ENCODE peak calls at places on chromosomes 4 and X, in nine cellular contexts. D is NCI-H82; O is activated CD4-positive, alpha-beta T cell treated with anti-CD3 and anti-CD28 coated beads for 36 hours; Z is mucosa of gallbladder; Y is AG04450; S is stimulated activated CD8-positive, alpha-beta memory T cell treated with anti-CD3 and anti-CD28 coated beads, Interleukin-15, amount 100 ng/mL, for 24 hours; K is ecto neural progenitor cell; C is GM12891; A is HFFc6. W is an unnamed sample.

GRCh38 chrX:140776320-140776719 is 66.8 kb downstream of the LINC00632 start:
- DNase-seq in D (no peak), C (no peak), O (no peak), A (no peak), Z (no peak), Y (no peak), S (no peak), K (no peak), W (no peak)

GRCh38 chrX:78725257-78725656 is 22.3 kb upstream of the LPAR4 start:
- DNase-seq in O (no peak), Z (no peak), S (no peak), D (no peak), Y (no peak), K (no peak), A (no peak), C (no peak), W (no peak)

GRCh38 chr4:102642571-102643298 is 118.0 kb downstream of the MANBA start:
- DNase-seq in S (no peak), D (no peak), O (no peak), C (no peak), K (no peak), Y (no peak), Z (no peak), A (peak; percentile 59), W (no peak)

GRCh38 chr4:36004231-36004851 is 240.0 kb downstream of the ARAP2 start:
- DNase-seq in D (no peak), O (no peak), S (no peak), A (no peak), Z (no peak), Y (no peak), K (no peak), C (no peak), W (no peak)

GRCh38 chr4:95505149-95505548 is 43.6 kb downstream of the UNC5C start:
- DNase-seq in S (no peak), O (no peak), K (no peak), C (no peak), Z (no peak), A (no peak), Y (peak; percentile 7), D (no peak), W (no peak)

GRCh38 chr4:186948361-186949291 is 225.0 kb upstream of the FAT1 start:
- DNase-seq in Z (no peak), A (peak; percentile 67), S (no peak), K (peak; percentile 74), D (peak; percentile 0), O (no peak), C (no peak), Y (no peak), W (no peak)

GRCh38 chr4:138861130-138861529 is 154.5 kb upstream of the NOCT start:
- DNase-seq in O (no peak), Y (no peak), K (no peak), S (no peak), D (no peak), C (no peak), Z (no peak), A (peak; percentile 29), W (peak; percentile 60)

GRCh38 chr4:82715731-82716617 is 82.6 kb downstream of the SCD5 start:
- DNase-seq in D (no peak), C (no peak), A (peak; percentile 70), Z (peak; percentile 19), K (no peak), Y (no peak), O (no peak), S (no peak), W (no peak)

GRCh38 chr4:8525383-8526120 is 54.6 kb upstream of the GPR78 start:
- DNase-seq in O (no peak), K (no peak), Y (no peak), A (no peak), C (no peak), S (no peak), D (no peak), Z (no peak), W (no peak)

GRCh38 chr4:72031868-72032619 is at the start of gene NPFFR2:
- DNase-seq in K (peak; percentile 80), S (no peak), O (no peak), C (no peak), D (no peak), Y (no peak), A (no peak), Z (peak; percentile 20), W (no peak)

GRCh38 chrX:27565992-27566391 is 24.2 kb upstream of the DCAF8L2 start:
- DNase-seq in Z (no peak), K (no peak), C (no peak), D (no peak), Y (peak; percentile 15), A (no peak), S (no peak), O (no peak), W (no peak)

GRCh38 chrX:19751068-19751467 is 136.3 kb downstream of the SH3KBP1 start:
- DNase-seq in C (no peak), Z (no peak), Y (no peak), D (no peak), S (no peak), O (peak; percentile 34), K (no peak), A (no peak), W (no peak)

GRCh38 chrX:131801911-131802310 is 221.2 kb upstream of the STK26 start:
- DNase-seq in S (no peak), Z (no peak), O (no peak), D (no peak), C (no peak), A (no peak), K (no peak), Y (no peak), W (no peak)

GRCh38 chrX:42496239-42496638 is 281.7 kb downstream of the PPP1R2C start:
- DNase-seq in K (no peak), Z (no peak), S (no peak), C (no peak), Y (no peak), O (no peak), D (no peak), A (no peak), W (peak; percentile 4)

GRCh38 chr4:117447925-117448324 is 362.5 kb upstream of the TRAM1L1 start:
- DNase-seq in D (peak; percentile 2), A (no peak), Y (no peak), O (peak; percentile 60), C (no peak), S (no peak), K (no peak), Z (no peak), W (no peak)

GRCh38 chr4:149754526-149754925 is 61.1 kb downstream of the IQCM start:
- DNase-seq in Z (no peak), D (no peak), C (no peak), S (no peak), A (peak; percentile 7), K (no peak), O (no peak), Y (peak; percentile 8), W (peak; percentile 7)

GRCh38 chr4:101277661-101278060 is 69.7 kb downstream of the PPP3CA start:
- DNase-seq in A (peak; percentile 74), O (no peak), K (no peak), C (no peak), S (no peak), D (no peak), Z (no peak), Y (peak; percentile 18), W (peak; percentile 42)

GRCh38 chrX:155389634-155390033 is 7.7 kb downstream of the F8A2 start:
- DNase-seq in C (no peak), A (no peak), O (no peak), D (no peak), Z (no peak), Y (no peak), K (no peak), S (no peak), W (no peak)

GRCh38 chr4:5079581-5079980 is 28.3 kb downstream of the STK32B start:
- DNase-seq in Z (no peak), K (no peak), Y (no peak), S (no peak), D (no peak), A (no peak), C (no peak), O (no peak), W (no peak)

GRCh38 chrX:71177327-71177726 is 32.7 kb downstream of the NLGN3 start:
- DNase-seq in C (no peak), D (no peak), O (no peak), Z (no peak), Y (no peak), K (no peak), A (peak; percentile 19), S (no peak), W (no peak)

GRCh38 chrX:426881-427280 is 40.2 kb upstream of the PPP2R3B start:
- DNase-seq in A (peak; percentile 34), Z (no peak), D (no peak), S (no peak), C (no peak), Y (no peak), O (no peak), K (no peak), W (no peak)

GRCh38 chr4:107839166-107839565 is 14.4 kb downstream of the SGMS2 start:
- DNase-seq in Y (no peak), S (no peak), K (no peak), D (no peak), Z (no peak), O (no peak), C (no peak), A (no peak), W (no peak)

GRCh38 chr4:130849985-130850632 is 1754.2 kb downstream of the C4orf33 start:
- DNase-seq in Z (peak; percentile 54), C (no peak), O (no peak), S (no peak), A (no peak), Y (no peak), D (no peak), K (no peak), W (no peak)